ENCODE peak calls at places on chromosomes 6 and 20, in six cellular contexts. One of them, this sample, is unnamed.

GRCh38 chr6:26240981-26241770 is 123.8 kb upstream of the BTN3A2 start:
- DNase-seq in NAMALWA: no peak
- DNase-seq in psoas muscle: no peak
- DNase-seq in HuH-7.5: no peak
- DNase-seq in renal cortical epithelial cell: peak
- DNase-seq in NCI-H2081: no peak
- DNase-seq in this sample: peak

GRCh38 chr6:795046-795445 is 102.1 kb upstream of the EXOC2 start:
- DNase-seq in NAMALWA: no peak
- DNase-seq in psoas muscle: no peak
- DNase-seq in HuH-7.5: no peak
- DNase-seq in renal cortical epithelial cell: no peak
- DNase-seq in NCI-H2081: no peak
- DNase-seq in this sample: no peak

GRCh38 chr20:10639762-10640556 is 33.8 kb downstream of the JAG1 start:
- DNase-seq in psoas muscle: peak
- DNase-seq in NCI-H2081: no peak
- DNase-seq in NAMALWA: no peak
- DNase-seq in HuH-7.5: no peak
- DNase-seq in renal cortical epithelial cell: no peak
- DNase-seq in this sample: no peak

GRCh38 chr6:154503576-154504501 is 6.6 kb downstream of the CNKSR3 start:
- DNase-seq in renal cortical epithelial cell: no peak
- DNase-seq in psoas muscle: no peak
- DNase-seq in HuH-7.5: no peak
- DNase-seq in NCI-H2081: no peak
- DNase-seq in NAMALWA: no peak
- DNase-seq in this sample: no peak

GRCh38 chr20:48409216-48409615 is 418.6 kb downstream of the PREX1 start:
- DNase-seq in renal cortical epithelial cell: no peak
- DNase-seq in NCI-H2081: no peak
- DNase-seq in HuH-7.5: no peak
- DNase-seq in psoas muscle: no peak
- DNase-seq in NAMALWA: no peak
- DNase-seq in this sample: no peak

GRCh38 chr20:46999821-47000465 is 105.3 kb downstream of the EYA2 start:
- DNase-seq in renal cortical epithelial cell: no peak
- DNase-seq in HuH-7.5: no peak
- DNase-seq in psoas muscle: no peak
- DNase-seq in NCI-H2081: peak
- DNase-seq in NAMALWA: peak
- DNase-seq in this sample: no peak

GRCh38 chr6:108556250-108556649 is 4.5 kb upstream of the FOXO3 start:
- DNase-seq in HuH-7.5: no peak
- DNase-seq in psoas muscle: no peak
- DNase-seq in NCI-H2081: no peak
- DNase-seq in NAMALWA: no peak
- DNase-seq in renal cortical epithelial cell: no peak
- DNase-seq in this sample: no peak

GRCh38 chr6:56387621-56388413 is 140.4 kb upstream of the COL21A1 start:
- DNase-seq in HuH-7.5: no peak
- DNase-seq in psoas muscle: no peak
- DNase-seq in NCI-H2081: no peak
- DNase-seq in NAMALWA: no peak
- DNase-seq in renal cortical epithelial cell: peak
- DNase-seq in this sample: no peak

GRCh38 chr20:11092151-11092550 is 418.4 kb upstream of the JAG1 start:
- DNase-seq in renal cortical epithelial cell: no peak
- DNase-seq in HuH-7.5: no peak
- DNase-seq in NAMALWA: no peak
- DNase-seq in psoas muscle: no peak
- DNase-seq in NCI-H2081: no peak
- DNase-seq in this sample: no peak

GRCh38 chr20:52269327-52269726 is 77.7 kb upstream of the ZFP64 start:
- DNase-seq in renal cortical epithelial cell: no peak
- DNase-seq in HuH-7.5: no peak
- DNase-seq in psoas muscle: no peak
- DNase-seq in NCI-H2081: no peak
- DNase-seq in NAMALWA: no peak
- DNase-seq in this sample: no peak

GRCh38 chr6:40907198-40907701 is 131.8 kb downstream of the UNC5CL start:
- DNase-seq in NAMALWA: no peak
- DNase-seq in NCI-H2081: peak
- DNase-seq in psoas muscle: no peak
- DNase-seq in HuH-7.5: no peak
- DNase-seq in renal cortical epithelial cell: peak
- DNase-seq in this sample: peak

GRCh38 chr20:45275327-45275726 is 21.0 kb upstream of the SLPI start:
- DNase-seq in renal cortical epithelial cell: no peak
- DNase-seq in psoas muscle: no peak
- DNase-seq in NCI-H2081: no peak
- DNase-seq in NAMALWA: no peak
- DNase-seq in HuH-7.5: no peak
- DNase-seq in this sample: no peak

GRCh38 chr6:166997768-166998255 is 1.4 kb upstream of the CEP43 start:
- DNase-seq in NAMALWA: peak
- DNase-seq in HuH-7.5: peak
- DNase-seq in psoas muscle: peak
- DNase-seq in renal cortical epithelial cell: peak
- DNase-seq in NCI-H2081: peak
- DNase-seq in this sample: peak

GRCh38 chr20:58153121-58153520 is 75.3 kb downstream of the ANKRD60 start:
- DNase-seq in NAMALWA: no peak
- DNase-seq in psoas muscle: no peak
- DNase-seq in HuH-7.5: no peak
- DNase-seq in renal cortical epithelial cell: no peak
- DNase-seq in NCI-H2081: no peak
- DNase-seq in this sample: no peak

GRCh38 chr20:10642859-10643559 is 30.8 kb downstream of the JAG1 start:
- DNase-seq in NAMALWA: no peak
- DNase-seq in HuH-7.5: no peak
- DNase-seq in psoas muscle: no peak
- DNase-seq in NCI-H2081: no peak
- DNase-seq in renal cortical epithelial cell: no peak
- DNase-seq in this sample: no peak